ENCODE peak calls at places on chromosomes 16 and 17, in five cellular contexts. A, Q, K, C and D are unnamed samples.

GRCh38 chr16:49750341-49751011 is 105.4 kb downstream of the ZNF423 start:
- DNase-seq in Q (no peak), C (no peak), K (no peak), A (no peak), D (no peak)

GRCh38 chr16:65548470-65548869 is 426.6 kb upstream of the CDH11 start:
- DNase-seq in Q (no peak), K (no peak), A (no peak), C (no peak), D (no peak)

GRCh38 chr17:3032258-3033247 is 30.9 kb downstream of the OR1D5 start:
- DNase-seq in C (no peak), Q (no peak), A (no peak), K (no peak), D (no peak)

GRCh38 chr17:60577147-60577925 is 22.7 kb upstream of the PPM1D start:
- DNase-seq in C (no peak), K (no peak), A (no peak), Q (peak), D (no peak)

GRCh38 chr16:80684906-80685305 is 119.5 kb downstream of the CDYL2 start:
- DNase-seq in Q (no peak), A (no peak), K (no peak), C (no peak), D (no peak)

GRCh38 chr16:48949636-48950035 is 332.0 kb downstream of the CBLN1 start:
- DNase-seq in K (no peak), A (no peak), C (no peak), Q (no peak), D (no peak)

GRCh38 chr17:46944931-46945330 is 22.0 kb downstream of the GOSR2 start:
- DNase-seq in K (no peak), Q (no peak), C (no peak), A (no peak), D (no peak)

GRCh38 chr17:10099051-10099571 is 99.3 kb downstream of the GAS7 start:
- DNase-seq in A (no peak), C (no peak), Q (no peak), K (no peak), D (no peak)

GRCh38 chr17:17568772-17569195 is 22.7 kb downstream of the PEMT start:
- DNase-seq in C (peak), A (peak), K (peak), Q (peak), D (peak)

GRCh38 chr17:37702605-37703004 is 42.3 kb downstream of the HNF1B start:
- DNase-seq in Q (no peak), K (no peak), A (no peak), C (no peak), D (no peak)

GRCh38 chr17:78013683-78014467 is 55.4 kb downstream of the TNRC6C start:
- DNase-seq in K (peak), Q (peak), A (no peak), C (peak), D (peak)

GRCh38 chr17:74444406-74444805 is 12.5 kb downstream of the GPRC5C start:
- DNase-seq in A (peak), Q (no peak), K (no peak), C (no peak), D (no peak)